ENCODE peak calls at places on chromosomes 7 and 10, in nine cellular contexts. Q is T-cell; W is foreskin fibroblast; R is ovary; Z is GM04504; T is brain microvascular endothelial cell; B is activated CD8-positive, alpha-beta memory T cell treated with anti-CD3 and anti-CD28 coated beads for 48 hours; L is EL; A is right atrium auricular region. D is an unnamed sample.
A peak's percentile ranks its signal among the peaks of the same experiment; 100 is the strongest.

GRCh38 chr10:77906863-77907861 is 19.4 kb downstream of the DLG5 start:
- DNase-seq in B (no peak), T (no peak), Q (no peak), W (no peak), R (no peak), A (no peak), L (no peak), Z (no peak), D (no peak)

GRCh38 chr7:45143616-45144015 is 14.0 kb upstream of the RAMP3 start:
- DNase-seq in L (peak; percentile 40), B (no peak), T (peak; percentile 34), Z (no peak), Q (no peak), R (no peak), W (peak; percentile 27), A (no peak), D (no peak)

GRCh38 chr10:132916421-132916841 is 25.9 kb downstream of the CFAP46 start:
- DNase-seq in L (no peak), R (no peak), W (no peak), Z (no peak), B (no peak), A (no peak), Q (no peak), T (no peak), D (no peak)

GRCh38 chr10:29622382-29622885 is 12.3 kb downstream of the SVIL start:
- DNase-seq in A (no peak), W (no peak), L (no peak), Z (no peak), R (no peak), B (no peak), Q (no peak), T (no peak), D (no peak)

GRCh38 chr7:26399309-26399610 is 107.6 kb downstream of the SNX10 start:
- DNase-seq in L (no peak), A (no peak), W (peak; percentile 48), B (no peak), R (peak; percentile 19), T (no peak), Z (no peak), Q (no peak), D (no peak)

GRCh38 chr10:122159159-122159970 is 111.7 kb upstream of the BTBD16 start:
- DNase-seq in A (no peak), L (no peak), B (no peak), W (no peak), T (no peak), R (no peak), Z (no peak), Q (no peak), D (no peak)

GRCh38 chr10:6299743-6300105 is 97.0 kb downstream of the PFKFB3 start:
- DNase-seq in B (no peak), W (no peak), A (no peak), Q (no peak), T (no peak), Z (no peak), R (no peak), L (no peak), D (no peak)

GRCh38 chr10:61993676-61994401 is 92.3 kb downstream of the ARID5B start:
- DNase-seq in B (no peak), L (no peak), T (no peak), Z (no peak), A (no peak), Q (no peak), R (no peak), W (no peak), D (no peak)

GRCh38 chr7:154794147-154794780 is 208.7 kb downstream of the PAXIP1 start:
- DNase-seq in A (no peak), Q (no peak), L (no peak), Z (no peak), B (no peak), R (no peak), W (no peak), T (no peak), D (no peak)

GRCh38 chr10:80538481-80539185 is 931 bp downstream of the SH2D4B start:
- DNase-seq in B (no peak), A (peak; percentile 49), T (no peak), L (no peak), R (no peak), Z (no peak), Q (no peak), W (no peak), D (peak; percentile 67)

GRCh38 chr10:17368708-17369272 is 85.6 kb downstream of the ST8SIA6 start:
- DNase-seq in Z (no peak), T (no peak), A (no peak), W (no peak), Q (no peak), R (no peak), L (no peak), B (no peak), D (no peak)

GRCh38 chr10:132955479-132955878 is 13.1 kb upstream of the CFAP46 start:
- DNase-seq in B (no peak), W (no peak), L (no peak), T (no peak), R (no peak), Q (no peak), A (no peak), Z (no peak), D (peak; percentile 37)

GRCh38 chr10:78543749-78544446 is 510.2 kb downstream of the RPS24 start:
- DNase-seq in T (peak; percentile 33), Q (no peak), L (peak; percentile 25), Z (peak; percentile 88), R (peak; percentile 80), W (peak; percentile 69), A (peak; percentile 93), B (no peak), D (peak; percentile 89)

GRCh38 chr7:47458057-47458456 is 123.9 kb downstream of the TNS3 start:
- DNase-seq in A (peak; percentile 84), B (no peak), Z (peak; percentile 95), L (peak; percentile 96), W (peak; percentile 100), R (peak; percentile 72), Q (no peak), T (peak; percentile 79), D (peak; percentile 90)

GRCh38 chr7:159107052-159107892 is 37.4 kb downstream of the VIPR2 start:
- DNase-seq in R (peak; percentile 24), T (no peak), B (no peak), Q (no peak), L (no peak), Z (no peak), A (no peak), W (no peak), D (no peak)

GRCh38 chr10:104293021-104293420 is 24.0 kb downstream of the GSTO2 start:
- DNase-seq in R (no peak), Z (no peak), T (peak; percentile 81), W (peak; percentile 65), A (no peak), Q (no peak), L (peak; percentile 66), B (no peak), D (no peak)

GRCh38 chr7:123184271-123184670 is 15.5 kb downstream of the SLC13A1 start:
- DNase-seq in B (no peak), W (no peak), Q (no peak), R (no peak), Z (no peak), L (no peak), T (no peak), A (no peak), D (no peak)

GRCh38 chr10:77131214-77131613 is 506.4 kb downstream of the KCNMA1 start:
- DNase-seq in L (no peak), Z (no peak), T (peak; percentile 62), Q (no peak), A (no peak), R (no peak), W (peak; percentile 59), B (no peak), D (no peak)

GRCh38 chr7:149825567-149826343 is 12.4 kb upstream of the ZNF862 start:
- DNase-seq in T (no peak), Q (no peak), B (no peak), W (no peak), L (no peak), Z (no peak), R (no peak), A (no peak), D (no peak)

GRCh38 chr7:134814730-134815364 is 35.4 kb downstream of the CALD1 start:
- DNase-seq in B (no peak), Q (no peak), A (peak; percentile 70), Z (no peak), W (no peak), T (no peak), R (no peak), L (no peak), D (no peak)

GRCh38 chr10:124254519-124254918 is 161.1 kb upstream of the CHST15 start:
- DNase-seq in A (no peak), L (no peak), Q (no peak), Z (no peak), B (no peak), W (peak; percentile 34), R (no peak), T (no peak), D (peak; percentile 39)

GRCh38 chr7:75945297-75946168 is 30.6 kb downstream of the POR start:
- DNase-seq in R (no peak), B (no peak), Q (no peak), W (peak; percentile 61), A (no peak), Z (no peak), L (no peak), T (no peak), D (no peak)

GRCh38 chr10:14751576-14752330 is 22.9 kb downstream of the FAM107B start:
- DNase-seq in R (peak; percentile 27), T (peak; percentile 7), A (peak; percentile 85), Z (peak; percentile 6), L (peak; percentile 23), B (no peak), Q (no peak), W (peak; percentile 61), D (no peak)